ENCODE peak calls at places on chromosomes 12 and 14, in nine cellular contexts. U is central memory CD4-positive, alpha-beta T cell; I is dermis microvascular lymphatic vessel endothelial cell; Y is pulmonary artery endothelial cell; Z is T-helper 17 cell; S is T-cell; O is psoas muscle; L is NCI-H524; A is WERI-Rb-1. E is an unnamed sample.

GRCh38 chr12:115323223-115323905 is 639.4 kb upstream of the TBX3 start:
- DNase-seq in U (no peak), A (no peak), I (no peak), Y (no peak), Z (no peak), S (no peak), L (no peak), O (no peak), E (no peak)

GRCh38 chr12:108313236-108313608 is 25.9 kb downstream of the CMKLR1 start:
- DNase-seq in I (peak), S (no peak), A (peak), Z (no peak), O (peak), U (no peak), L (no peak), Y (no peak), E (no peak)

GRCh38 chr12:124970647-124971402 is 18.1 kb downstream of the DHX37 start:
- DNase-seq in I (no peak), Z (no peak), S (no peak), Y (no peak), A (no peak), U (no peak), L (no peak), O (no peak), E (no peak)

GRCh38 chr14:74299061-74299545 is 3.6 kb downstream of the ABCD4 start:
- DNase-seq in Z (no peak), U (no peak), L (no peak), O (no peak), I (peak), Y (peak), A (no peak), S (no peak), E (peak)

GRCh38 chr12:49503674-49504180 is 35.1 kb upstream of the KCNH3 start:
- DNase-seq in U (no peak), S (no peak), Y (peak), A (no peak), Z (no peak), O (no peak), L (no peak), I (peak), E (peak)

GRCh38 chr12:55515696-55516095 is 23.5 kb downstream of the OR6C68 start:
- DNase-seq in Y (no peak), A (no peak), I (no peak), L (no peak), U (no peak), O (no peak), S (no peak), Z (no peak), E (no peak)

GRCh38 chr12:26460361-26460760 is 265.0 kb downstream of the SSPN start:
- DNase-seq in L (no peak), Y (no peak), U (no peak), S (no peak), Z (no peak), A (no peak), O (no peak), I (no peak), E (no peak)

GRCh38 chr14:85528080-85528881 is 1.7 kb upstream of the FLRT2 start:
- DNase-seq in I (peak), S (no peak), O (peak), U (no peak), L (peak), Z (no peak), A (peak), Y (peak), E (no peak)

GRCh38 chr12:108306014-108306501 is 33.1 kb downstream of the CMKLR1 start:
- DNase-seq in U (no peak), I (peak), O (no peak), Z (no peak), S (no peak), A (no peak), Y (peak), L (no peak), E (no peak)

GRCh38 chr14:69880051-69880487 is 853 bp downstream of the SMOC1 start:
- DNase-seq in S (no peak), A (no peak), Y (no peak), Z (no peak), O (no peak), I (no peak), U (no peak), L (no peak), E (no peak)

GRCh38 chr12:7060353-7060954 is at the start of gene C1S:
- DNase-seq in O (peak), Y (peak), I (peak), L (no peak), A (peak), U (no peak), S (no peak), Z (no peak), E (no peak)

GRCh38 chr12:113880993-113881392 is 85.1 kb downstream of the RBM19 start:
- DNase-seq in A (no peak), Z (no peak), Y (no peak), U (no peak), L (no peak), I (no peak), O (no peak), S (no peak), E (no peak)

GRCh38 chr14:37340353-37340752 is 142.6 kb downstream of the MIPOL1 start:
- DNase-seq in O (no peak), Z (no peak), S (no peak), Y (no peak), U (no peak), I (no peak), L (no peak), A (no peak), E (no peak)

GRCh38 chr14:79246200-79246599 is 965.1 kb downstream of the DIO2 start:
- DNase-seq in I (no peak), Y (no peak), S (no peak), Z (no peak), O (no peak), A (no peak), U (no peak), L (no peak), E (no peak)

GRCh38 chr12:118925407-118926202 is 55.7 kb upstream of the SRRM4 start:
- DNase-seq in A (no peak), I (no peak), S (no peak), U (no peak), Y (no peak), Z (no peak), L (no peak), O (no peak), E (no peak)

GRCh38 chr12:19561411-19561961 is 122.2 kb downstream of the AEBP2 start:
- DNase-seq in O (no peak), L (no peak), U (no peak), S (no peak), I (no peak), A (no peak), Y (no peak), Z (no peak), E (no peak)

GRCh38 chr14:35932659-35933159 is 106.6 kb downstream of the BRMS1L start:
- DNase-seq in O (no peak), Z (no peak), S (no peak), Y (no peak), U (peak), L (no peak), I (no peak), A (no peak), E (no peak)

GRCh38 chr12:132558861-132559623 is 51.3 kb downstream of the LRCOL1 start:
- DNase-seq in L (no peak), Y (no peak), U (no peak), S (no peak), I (no peak), A (peak), O (no peak), Z (no peak), E (no peak)

GRCh38 chr12:6084261-6084968 is 40.1 kb downstream of the VWF start:
- DNase-seq in U (no peak), Y (peak), A (no peak), I (peak), O (no peak), S (no peak), Z (no peak), L (no peak), E (peak)

GRCh38 chr12:96140110-96140509 is 54.1 kb upstream of the ELK3 start:
- DNase-seq in U (no peak), Y (no peak), L (no peak), O (no peak), S (no peak), Z (no peak), A (no peak), I (no peak), E (no peak)

GRCh38 chr12:16385779-16386646 is 38.6 kb downstream of the MGST1 start:
- DNase-seq in A (peak), I (peak), L (peak), S (no peak), Y (peak), O (no peak), Z (no peak), U (no peak), E (no peak)

GRCh38 chr14:55075628-55076027 is 24.2 kb downstream of the MAPK1IP1L start:
- DNase-seq in Y (no peak), S (no peak), Z (no peak), L (no peak), A (no peak), I (no peak), O (no peak), U (no peak), E (no peak)

GRCh38 chr12:1184402-1184801 is 193.4 kb downstream of the ERC1 start:
- DNase-seq in I (peak), O (no peak), S (no peak), L (no peak), Y (peak), Z (no peak), U (no peak), A (no peak), E (no peak)

E was measured in HCT116.